ENCODE peak calls at places on chromosomes 16 and 17, in six cellular contexts. B is mammary epithelial cell, M is heart left ventricle, R is GM23338, J is HCT116, I is neural progenitor cell. K is an unnamed sample.

GRCh38 chr17:57955183-57955952 is at the start of gene CUEDC1:
- DNase-seq in M (peak; percentile 91), I (peak; percentile 86), R (peak; percentile 76), B (peak; percentile 34), J (no peak), K (peak; percentile 88)

GRCh38 chr17:76009969-76010661 is 9.5 kb downstream of the CDK3 start:
- DNase-seq in R (no peak), I (no peak), B (no peak), M (no peak), J (no peak), K (no peak)

GRCh38 chr17:14790518-14790917 is 474.6 kb downstream of the PMP22 start:
- DNase-seq in I (peak; percentile 6), R (no peak), M (no peak), J (no peak), B (no peak), K (no peak)

GRCh38 chr17:46773676-46774075 is 44.8 kb downstream of the WNT3 start:
- DNase-seq in J (no peak), R (no peak), M (no peak), B (no peak), I (no peak), K (peak; percentile 67)

GRCh38 chr16:10093564-10093963 is 88.7 kb downstream of the GRIN2A start:
- DNase-seq in I (no peak), J (no peak), R (no peak), B (no peak), M (no peak), K (no peak)

GRCh38 chr17:9432867-9433495 is 142.6 kb downstream of the STX8 start:
- DNase-seq in I (no peak), M (no peak), B (peak; percentile 35), J (no peak), R (no peak), K (no peak)

GRCh38 chr17:77465358-77466041 is 324.7 kb downstream of the SEC14L1 start:
- DNase-seq in B (no peak), M (peak; percentile 81), R (peak; percentile 66), J (no peak), I (peak; percentile 74), K (no peak)

GRCh38 chr16:80852261-80852872 is 48.0 kb upstream of the CDYL2 start:
- DNase-seq in R (peak; percentile 78), B (peak; percentile 2), I (peak; percentile 48), J (peak; percentile 36), M (no peak), K (no peak)

GRCh38 chr16:75256871-75257343 is 5.5 kb upstream of the BCAR1 start:
- DNase-seq in J (no peak), B (no peak), I (peak; percentile 67), R (no peak), M (no peak), K (peak; percentile 80)

GRCh38 chr17:46059457-46059856 is 60.4 kb downstream of the STH start:
- DNase-seq in R (no peak), I (no peak), B (no peak), J (no peak), M (no peak), K (no peak)

GRCh38 chr16:7345423-7345822 is 12.8 kb downstream of the RBFOX1 start:
- DNase-seq in M (peak; percentile 69), R (no peak), J (no peak), I (no peak), B (no peak), K (no peak)

GRCh38 chr16:61128545-61129323 is 907.5 kb downstream of the CDH8 start:
- DNase-seq in J (no peak), M (no peak), B (no peak), I (no peak), R (peak; percentile 61), K (peak; percentile 53)

GRCh38 chr16:77998350-77999023 is 23.9 kb upstream of the CLEC3A start:
- DNase-seq in M (no peak), R (peak; percentile 34), J (no peak), I (no peak), B (no peak), K (no peak)

GRCh38 chr16:77995843-77996455 is 26.4 kb upstream of the CLEC3A start:
- DNase-seq in M (no peak), I (no peak), J (no peak), R (no peak), B (no peak), K (no peak)

GRCh38 chr16:77991701-77992100 is 30.6 kb upstream of the CLEC3A start:
- DNase-seq in M (no peak), R (no peak), I (no peak), J (no peak), B (peak; percentile 25), K (no peak)

GRCh38 chr16:77993586-77993985 is 28.8 kb upstream of the CLEC3A start:
- DNase-seq in B (no peak), I (no peak), J (no peak), R (peak; percentile 22), M (no peak), K (peak; percentile 65)

DNA sequence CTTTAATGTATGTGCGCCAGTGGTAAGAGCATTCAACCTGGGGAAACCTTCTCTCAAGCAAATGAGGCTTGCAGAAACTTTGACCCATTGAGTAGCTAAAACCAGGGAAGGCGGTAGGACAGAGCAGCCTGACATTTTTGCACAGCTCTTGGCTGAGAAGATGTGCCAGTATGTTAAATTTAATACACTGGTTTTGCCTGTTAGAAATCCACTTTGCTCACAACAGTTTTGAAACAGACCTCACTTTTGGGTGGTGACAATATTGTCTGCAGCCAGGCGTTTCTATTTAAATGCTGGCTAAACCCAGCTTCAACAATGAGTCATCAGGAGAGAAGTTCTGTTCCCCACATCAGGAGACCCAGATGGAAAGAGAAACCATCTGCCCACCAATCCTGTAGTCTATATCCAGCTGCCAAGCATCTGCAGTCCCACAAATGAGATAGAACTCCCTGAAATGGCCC is 29.2 kb upstream of the CLEC3A start:
- DNase-seq in I (peak; percentile 21), M (no peak), R (peak; percentile 27), J (no peak), B (no peak), K (no peak)
- H3K4me3 ChIP-seq in I (no peak overlapping the region), M (no peak overlapping the region), R (no peak overlapping the region), J (no peak overlapping the region), B (no peak overlapping the region), K (no peak overlapping the region)

GRCh38 chr17:27630607-27631408 is at the start of gene LGALS9:
- DNase-seq in R (no peak), M (no peak), I (no peak), J (no peak), B (peak; percentile 29), K (no peak)
- H3K27ac ChIP-seq in R (no peak within 1 kb of the TSS), M (no peak within 1 kb of the TSS), I (no peak within 1 kb of the TSS), J (no peak within 1 kb of the TSS), B (no peak within 1 kb of the TSS), K (no peak within 1 kb of the TSS)

GRCh38 chr16:67164599-67165061 is at the start of gene HSF4:
- DNase-seq in I (peak; percentile 56), B (no peak), M (peak; percentile 84), R (no peak), J (no peak), K (peak; percentile 83)
- H3K4me3 ChIP-seq in I (peak within 1 kb of the TSS; percentile 47), B (no peak within 1 kb of the TSS), M (peak within 1 kb of the TSS; percentile 58), R (peak within 1 kb of the TSS; percentile 59), J (peak within 1 kb of the TSS; percentile 26), K (peak within 1 kb of the TSS; percentile 18)

GRCh38 chr16:55273356-55273755 is 50.6 kb upstream of the IRX6 start:
- DNase-seq in I (no peak), R (no peak), B (no peak), J (no peak), M (no peak), K (no peak)

GRCh38 chr16:55274391-55274790 is 49.6 kb upstream of the IRX6 start:
- DNase-seq in R (no peak), I (no peak), M (no peak), J (no peak), B (no peak), K (no peak)

GRCh38 chr16:55272787-55273186 is 51.2 kb upstream of the IRX6 start:
- DNase-seq in M (no peak), I (no peak), R (no peak), J (no peak), B (peak; percentile 81), K (no peak)

GRCh38 chr16:55273959-55274358 is 50.0 kb upstream of the IRX6 start:
- DNase-seq in M (no peak), B (no peak), R (no peak), I (no peak), J (no peak), K (no peak)

GRCh38 chr16:55271945-55272513 is 52.0 kb upstream of the IRX6 start:
- DNase-seq in R (no peak), I (no peak), J (no peak), B (no peak), M (peak; percentile 45), K (no peak)
- H3K27ac ChIP-seq in R (no peak overlapping the region), I (no peak overlapping the region), J (no peak overlapping the region), B (no peak overlapping the region), M (no peak overlapping the region), K (no peak overlapping the region)

GRCh38 chr16:3076577-3076976 is 11.1 kb downstream of the IL32 start:
- DNase-seq in J (no peak), I (no peak), R (no peak), M (no peak), B (no peak), K (no peak)
- H3K4me3 ChIP-seq in J (no peak overlapping the region), I (no peak overlapping the region), R (no peak overlapping the region), M (no peak overlapping the region), B (no peak overlapping the region), K (no peak overlapping the region)

GRCh38 chr17:43069368-43069898 is 44.4 kb downstream of the RND2 start:
- DNase-seq in J (no peak), I (no peak), R (no peak), M (no peak), B (no peak), K (no peak)
- H3K27ac ChIP-seq in J (no peak overlapping the region), I (no peak overlapping the region), R (peak overlapping the region; percentile 56), M (no peak overlapping the region), B (no peak overlapping the region), K (no peak overlapping the region)

GRCh38 chr16:66872524-66872923 is 7.8 kb upstream of the PDP2 start:
- DNase-seq in M (no peak), B (no peak), R (no peak), I (no peak), J (no peak), K (no peak)
- H3K4me3 ChIP-seq in M (peak overlapping the region; percentile 55), B (no peak overlapping the region), R (peak overlapping the region; percentile 61), I (peak overlapping the region; percentile 40), J (peak overlapping the region; percentile 57), K (no peak overlapping the region)

K was measured in aorta.